ENCODE peak calls at places on chromosome 10, in four cellular contexts. A is K562, D is spleen, Q is endothelial cell. L is an unnamed sample.

GRCh38 chr10:124240721-124241350 is 147.4 kb upstream of the CHST15 start:
- DNase-seq in A (no peak), D (no peak), Q (no peak), L (no peak)

GRCh38 chr10:84238909-84239308 is 2.4 kb downstream of the LRIT1 start:
- DNase-seq in A (no peak), D (no peak), Q (no peak), L (no peak)

GRCh38 chr10:33010132-33011037 is 52.4 kb upstream of the ITGB1 start:
- DNase-seq in A (peak), D (no peak), Q (peak), L (no peak)

GRCh38 chr10:43055217-43055616 is 21.7 kb upstream of the RET start:
- DNase-seq in A (no peak), D (no peak), Q (no peak), L (no peak)

GRCh38 chr10:24953350-24954074 is 1.1 kb upstream of the PRTFDC1 start:
- DNase-seq in A (no peak), D (no peak), Q (no peak), L (no peak)

GRCh38 chr10:6418613-6419216 is 161.4 kb downstream of the PRKCQ start:
- DNase-seq in A (no peak), D (no peak), Q (no peak), L (no peak)

GRCh38 chr10:73850863-73851461 is 23.4 kb downstream of the CAMK2G start:
- DNase-seq in A (no peak), D (no peak), Q (no peak), L (no peak)

GRCh38 chr10:30000802-30001571 is 58.4 kb downstream of the JCAD start:
- DNase-seq in A (no peak), D (no peak), Q (no peak), L (no peak)

GRCh38 chr10:114044251-114045070 is 795 bp downstream of the ADRB1 start:
- DNase-seq in A (no peak), D (peak), Q (peak), L (no peak)

GRCh38 chr10:115129752-115130151 is 36.6 kb downstream of the ATRNL1 start:
- DNase-seq in A (no peak), D (no peak), Q (no peak), L (no peak)

GRCh38 chr10:102001435-102002068 is 54.4 kb downstream of the ARMH3 start:
- DNase-seq in A (no peak), D (no peak), Q (no peak), L (no peak)

GRCh38 chr10:60944159-60944909 is at the start of gene RHOBTB1:
- DNase-seq in A (peak), D (peak), Q (peak), L (peak)

GRCh38 chr10:129929343-129930297 is 34.5 kb downstream of the EBF3 start:
- DNase-seq in A (no peak), D (peak), Q (no peak), L (no peak)

GRCh38 chr10:120732067-120732466 is 119.1 kb upstream of the WDR11 start:
- DNase-seq in A (no peak), D (no peak), Q (no peak), L (no peak)

DNA sequence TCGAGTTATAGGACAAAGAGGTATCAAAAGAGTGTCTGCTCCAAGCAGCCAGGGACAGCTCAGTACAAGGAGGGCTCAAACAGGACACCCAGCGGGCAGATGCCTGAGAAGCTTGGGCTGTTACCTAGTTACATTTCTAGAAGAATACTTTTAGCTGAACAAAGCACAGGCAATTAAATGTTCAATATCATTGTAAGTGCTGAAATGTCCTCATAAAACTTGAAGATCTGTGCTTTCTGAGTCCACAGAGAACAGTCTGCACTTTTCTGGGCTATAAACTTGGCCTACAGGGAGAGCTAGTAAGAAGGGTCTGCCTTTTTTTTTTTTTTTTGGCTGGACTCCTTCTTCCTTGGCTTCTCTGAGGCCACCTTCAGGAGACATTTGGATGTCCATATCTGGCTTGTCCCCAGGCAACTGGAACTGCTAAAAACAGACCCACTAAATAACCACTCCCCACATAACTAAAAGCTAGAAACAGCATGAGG is 123.2 kb downstream of the SLC16A9 start:
- DNase-seq in A (no peak), D (no peak), Q (no peak), L (no peak)
- TF ChIP-seq CTCF in A (no peak), D (no peak), Q (no peak), L (no peak)

GRCh38 chr10:93844979-93845626 is 48.7 kb upstream of the SLC35G1 start:
- DNase-seq in A (no peak), D (no peak), Q (no peak), L (no peak)

GRCh38 chr10:93850484-93851015 is 43.2 kb upstream of the SLC35G1 start:
- DNase-seq in A (no peak), D (no peak), Q (no peak), L (no peak)

GRCh38 chr10:93851169-93851568 is 42.6 kb upstream of the SLC35G1 start:
- DNase-seq in A (no peak), D (no peak), Q (no peak), L (no peak)

GRCh38 chr10:93852721-93853120 is 41.1 kb upstream of the SLC35G1 start:
- DNase-seq in A (no peak), D (no peak), Q (no peak), L (no peak)

GRCh38 chr10:93849605-93850004 is 44.2 kb upstream of the SLC35G1 start:
- DNase-seq in A (no peak), D (no peak), Q (no peak), L (no peak)
- TF ChIP-seq CTCF in A (no peak), D (no peak), Q (no peak), L (no peak)

DNA sequence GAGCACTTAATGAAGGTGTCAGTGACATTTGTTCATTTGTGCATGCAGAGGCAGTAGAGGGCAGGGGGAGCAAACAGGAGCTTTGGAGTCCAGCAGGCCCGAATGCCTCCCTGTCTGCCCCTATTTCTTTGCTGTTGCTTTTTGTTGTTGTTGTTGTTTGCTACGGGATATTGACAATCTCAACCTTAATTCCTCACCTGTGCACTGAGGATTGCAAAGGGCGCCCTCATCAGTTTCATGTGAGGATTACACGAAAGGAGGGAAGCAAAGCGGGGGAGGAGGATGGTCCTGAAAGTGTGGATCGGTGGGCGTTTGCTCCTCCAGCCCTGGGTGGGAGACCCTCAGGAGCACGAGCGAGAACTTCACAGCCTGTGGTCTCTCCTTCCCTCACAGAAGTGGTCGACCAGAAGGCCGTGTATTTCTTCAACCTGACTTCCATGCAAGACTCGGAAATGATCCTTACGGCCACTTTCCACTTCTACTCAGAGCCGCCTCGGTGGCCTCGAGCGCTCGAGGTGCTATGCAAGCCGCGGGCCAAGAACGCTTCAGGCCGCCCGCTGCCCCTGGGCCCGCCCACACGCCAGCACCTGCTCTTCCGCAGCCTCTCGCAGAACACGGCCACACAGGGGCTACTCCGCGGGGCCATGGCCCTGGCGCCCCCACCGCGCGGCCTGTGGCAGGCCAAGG is 9.5 kb downstream of the GDF10 start:
- DNase-seq in A (peak), D (no peak), Q (peak), L (no peak)
- TF ChIP-seq CTCF in A (peak), D (peak), Q (peak), L (no peak)

GRCh38 chr10:131909014-131909808 is 8.4 kb downstream of the PPP2R2D start:
- DNase-seq in A (no peak), D (peak), Q (no peak), L (no peak)
- TF ChIP-seq CTCF in A (no peak), D (no peak), Q (no peak), L (no peak)

DNA sequence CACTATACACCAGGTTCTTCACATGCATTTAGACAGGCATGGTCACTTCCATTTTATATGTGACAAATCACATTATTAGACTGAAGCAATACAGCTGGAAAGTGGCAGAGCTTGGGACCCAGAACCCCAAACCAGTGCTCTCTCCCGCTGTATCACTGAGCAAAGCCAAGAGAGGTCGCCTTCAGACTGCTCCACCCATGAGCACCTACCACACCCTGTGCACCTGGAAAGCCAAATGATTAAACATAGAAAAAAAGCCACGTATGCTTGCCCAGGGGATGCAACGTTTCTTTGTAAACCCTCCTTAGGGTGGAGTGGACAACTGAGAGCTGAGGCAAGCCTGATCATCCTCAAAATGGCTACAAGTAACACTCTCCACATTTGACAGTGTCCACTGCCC is 72.5 kb downstream of the CCDC6 start:
- DNase-seq in A (no peak), D (no peak), Q (no peak), L (no peak)
- TF ChIP-seq CTCF in A (no peak), D (no peak), Q (no peak), L (no peak)

GRCh38 chr10:18594574-18595156 is 56.7 kb downstream of the NSUN6 start:
- DNase-seq in A (no peak), D (no peak), Q (peak), L (no peak)
- TF ChIP-seq CTCF in A (peak), D (no peak), Q (peak), L (no peak)

GRCh38 chr10:89643812-89644690 is 991 bp downstream of the PANK1 start:
- DNase-seq in A (peak), D (peak), Q (peak), L (peak)
- TF ChIP-seq CTCF in A (no peak), D (no peak), Q (no peak), L (no peak)

DNA sequence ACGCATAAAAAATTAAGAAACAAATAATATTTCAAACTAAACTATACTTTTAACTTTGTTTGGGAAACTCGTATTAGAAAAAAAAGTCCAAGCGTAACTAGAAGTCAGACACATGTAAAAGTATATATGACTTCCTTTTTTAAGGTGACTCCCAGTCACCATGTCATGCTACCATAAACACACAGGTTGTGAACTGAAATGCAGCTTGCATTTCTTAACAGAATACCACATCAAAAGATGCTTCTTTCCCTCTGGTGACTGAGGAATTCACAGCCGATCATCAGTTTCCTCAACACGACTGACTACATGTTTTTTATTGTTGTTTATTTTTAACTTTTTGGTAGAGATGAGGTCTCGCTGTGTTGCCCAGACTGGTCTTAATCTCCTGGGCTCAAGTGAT is 445.0 kb downstream of the PARD3 start:
- DNase-seq in A (no peak), D (no peak), Q (no peak), L (no peak)
- TF ChIP-seq CTCF in A (no peak), D (no peak), Q (no peak), L (no peak)

GRCh38 chr10:122798704-122799231 is 46.9 kb downstream of the CUZD1 start:
- DNase-seq in A (no peak), D (no peak), Q (no peak), L (no peak)

GRCh38 chr10:122796796-122797195 is 48.9 kb downstream of the CUZD1 start:
- DNase-seq in A (no peak), D (no peak), Q (no peak), L (no peak)

DNA sequence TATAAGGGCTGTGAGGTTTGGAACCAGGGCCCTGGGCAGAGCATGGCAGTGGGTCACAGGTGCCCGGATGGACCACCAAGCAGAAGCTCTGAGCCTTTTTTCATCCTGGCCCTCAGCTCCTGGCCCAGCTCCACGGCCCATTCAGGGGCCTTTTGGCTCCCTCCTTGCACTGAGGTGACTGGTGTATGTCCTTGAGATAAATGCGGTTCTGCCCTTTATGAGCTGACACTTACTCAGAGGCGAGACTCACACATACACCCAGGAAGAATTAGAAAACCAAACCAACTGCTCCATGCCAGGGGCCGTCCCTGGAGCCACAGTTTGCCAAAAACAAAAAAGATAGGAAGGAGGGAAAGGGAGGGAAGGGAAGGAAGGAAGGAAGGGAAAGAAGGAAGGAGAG is 49.7 kb downstream of the CUZD1 start:
- DNase-seq in A (no peak), D (no peak), Q (no peak), L (no peak)
- TF ChIP-seq CTCF in A (no peak), D (no peak), Q (no peak), L (no peak)

DNA sequence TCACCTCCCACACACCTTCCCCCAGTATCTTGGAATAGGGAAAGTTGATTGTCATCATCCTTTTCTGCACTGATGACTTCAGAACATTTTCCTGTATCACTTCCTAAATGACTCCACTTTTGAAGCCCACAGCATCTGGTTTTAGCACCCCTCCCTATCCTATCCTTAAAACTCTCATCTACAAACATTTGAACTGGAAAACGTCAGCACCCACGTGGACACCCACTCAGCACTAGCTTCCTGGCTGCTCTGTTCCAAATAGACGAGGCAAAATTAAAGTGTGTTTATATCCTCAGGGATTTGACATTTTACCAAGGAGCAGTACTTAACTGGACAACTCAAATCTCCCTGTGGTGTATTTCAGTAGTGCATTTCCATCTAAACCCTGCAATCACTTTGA is 73.9 kb downstream of the REEP3 start:
- DNase-seq in A (no peak), D (no peak), Q (no peak), L (no peak)
- TF ChIP-seq CTCF in A (no peak), D (no peak), Q (no peak), L (no peak)

L was measured in omental fat pad.